ENCODE peak calls at places on chromosomes 1 and 21, in five cellular contexts. B is A549, Y is GM12878, L is HepG2, W is K562. M is an unnamed sample.

GRCh38 chr1:159122005-159122621 is 45.5 kb upstream of the AIM2 start:
- DNase-seq in B (no peak), Y (peak), L (no peak), W (no peak), M (no peak)

GRCh38 chr1:36481771-36482723 is 666 bp downstream of the CSF3R start:
- DNase-seq in B (no peak), Y (no peak), L (no peak), W (peak), M (no peak)

GRCh38 chr1:22490309-22490708 is 38.7 kb downstream of the ZBTB40 start:
- DNase-seq in B (no peak), Y (no peak), L (no peak), W (no peak), M (no peak)

GRCh38 chr1:20037877-20038276 is 32.1 kb upstream of the PLA2G5 start:
- DNase-seq in B (no peak), Y (peak), L (no peak), W (no peak), M (no peak)

GRCh38 chr1:86705633-86705985 is 1.2 kb downstream of the SH3GLB1 start:
- DNase-seq in B (no peak), Y (no peak), L (no peak), W (no peak), M (no peak)

GRCh38 chr1:15343729-15344128 is 66.0 kb upstream of the EFHD2 start:
- DNase-seq in B (no peak), Y (no peak), L (no peak), W (no peak), M (no peak)

GRCh38 chr21:42193131-42193671 is 25.7 kb upstream of the ABCG1 start:
- DNase-seq in B (no peak), Y (no peak), L (no peak), W (no peak), M (no peak)

GRCh38 chr1:6614953-6615785 is 1.6 kb downstream of the PHF13 start:
- DNase-seq in B (no peak), Y (no peak), L (no peak), W (no peak), M (no peak)

GRCh38 chr1:231919269-231919886 is 292.8 kb downstream of the DISC1 start:
- DNase-seq in B (no peak), Y (no peak), L (no peak), W (no peak), M (no peak)

GRCh38 chr1:86913399-86913895 is 479 bp downstream of the SELENOF start:
- DNase-seq in B (peak), Y (peak), L (peak), W (no peak), M (no peak)

GRCh38 chr1:26161408-26162219 is 2.7 kb downstream of the FAM110D start:
- DNase-seq in B (peak), Y (no peak), L (no peak), W (peak), M (no peak)

GRCh38 chr1:67791686-67792475 is 41.4 kb downstream of the GNG12 start:
- DNase-seq in B (peak), Y (no peak), L (no peak), W (no peak), M (no peak)

GRCh38 chr1:113876181-113876580 is 4.7 kb upstream of the PTPN22 start:
- DNase-seq in B (no peak), Y (no peak), L (no peak), W (no peak), M (no peak)

GRCh38 chr1:161190962-161191521 is 7.8 kb downstream of the ADAMTS4 start:
- DNase-seq in B (no peak), Y (no peak), L (no peak), W (no peak), M (no peak)

GRCh38 chr21:33998402-33998801 is 75.0 kb upstream of the MRPS6 start:
- DNase-seq in B (no peak), Y (no peak), L (no peak), W (no peak), M (no peak)

GRCh38 chr1:58774027-58774426 is 9.8 kb downstream of the JUN start:
- DNase-seq in B (no peak), Y (no peak), L (no peak), W (no peak), M (no peak)

GRCh38 chr1:178345821-178346220 is 150.9 kb downstream of the CLEC20A start:
- DNase-seq in B (no peak), Y (no peak), L (no peak), W (no peak), M (no peak)

GRCh38 chr1:223429313-223429731 is 36.1 kb downstream of the CCDC185 start:
- DNase-seq in B (no peak), Y (no peak), L (no peak), W (no peak), M (no peak)

GRCh38 chr1:42420911-42421585 is 34.8 kb downstream of the ZMYND12 start:
- DNase-seq in B (no peak), Y (no peak), L (no peak), W (no peak), M (no peak)

GRCh38 chr1:69258842-69259241 is 308.9 kb upstream of the LRRC7 start:
- DNase-seq in B (peak), Y (no peak), L (no peak), W (no peak), M (no peak)

GRCh38 chr1:70093250-70093975 is 112.0 kb downstream of the LRRC40 start:
- DNase-seq in B (no peak), Y (no peak), L (no peak), W (no peak), M (no peak)

GRCh38 chr1:226092955-226093354 is 30.4 kb downstream of the H3-3A start:
- DNase-seq in B (no peak), Y (no peak), L (no peak), W (no peak), M (no peak)

GRCh38 chr1:99590578-99591209 is 55.2 kb upstream of the PALMD start:
- DNase-seq in B (peak), Y (no peak), L (no peak), W (no peak), M (no peak)

GRCh38 chr1:114235956-114236355 is 82.3 kb upstream of the SYT6 start:
- DNase-seq in B (no peak), Y (no peak), L (no peak), W (no peak), M (no peak)

GRCh38 chr1:236893626-236894545 is 98.8 kb downstream of the MTR start:
- DNase-seq in B (no peak), Y (no peak), L (no peak), W (no peak), M (no peak)

GRCh38 chr1:200279810-200280411 is 129.9 kb downstream of the ZNF281 start:
- DNase-seq in B (peak), Y (no peak), L (peak), W (peak), M (peak)

GRCh38 chr1:206445116-206445515 is 25.2 kb upstream of the IKBKE start:
- DNase-seq in B (no peak), Y (no peak), L (no peak), W (no peak), M (no peak)

DNA sequence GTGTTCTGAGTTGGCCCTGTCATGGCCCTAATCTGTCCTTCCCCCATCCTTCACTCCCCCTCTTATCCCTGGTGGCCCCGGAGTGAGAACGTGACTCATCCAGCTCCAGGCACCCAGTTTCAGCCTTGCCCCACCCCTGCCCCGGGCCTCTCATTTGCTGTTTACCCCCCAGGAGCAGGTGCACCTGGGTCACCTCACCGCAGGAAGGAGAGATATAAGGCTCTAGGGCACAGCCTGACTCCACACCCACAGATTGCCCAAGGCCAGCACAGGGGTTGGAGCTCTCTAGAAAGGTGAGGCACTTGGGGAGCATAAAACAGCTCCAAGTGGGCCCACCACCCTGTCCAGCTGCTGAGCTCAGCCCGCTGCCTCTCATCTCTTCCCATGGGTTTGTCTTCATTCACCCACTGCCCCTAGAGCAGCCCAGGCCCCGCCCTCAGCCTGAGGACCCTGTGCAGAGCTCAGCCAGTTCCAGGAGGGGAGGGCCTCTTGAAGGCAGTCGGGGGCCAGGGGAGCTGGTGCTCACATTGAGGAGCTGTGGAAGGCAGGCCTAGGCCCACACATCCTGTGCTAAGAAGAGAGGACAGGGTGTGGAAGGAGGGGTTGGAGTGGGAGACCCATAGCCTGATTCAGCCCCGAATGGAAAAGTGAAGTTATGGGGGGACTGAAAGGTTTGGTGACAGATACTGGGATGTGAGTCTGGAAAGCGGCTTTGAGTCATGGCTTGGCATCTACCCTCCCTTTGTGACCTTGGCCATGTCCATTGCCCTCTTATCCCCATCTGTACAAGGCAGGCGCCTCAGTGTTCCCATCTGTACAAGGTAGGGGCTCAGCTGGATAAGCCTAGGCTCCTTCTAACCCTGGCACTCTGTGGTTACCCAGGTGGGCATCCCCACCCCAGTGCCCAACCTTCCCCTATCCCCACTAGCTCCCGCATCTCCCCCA is 16.1 kb upstream of the GPR37L1 start:
- DNase-seq in B (peak), Y (no peak), L (no peak), W (peak), M (peak)
- TF ChIP-seq CEBPB in B (peak), Y (no peak), L (no peak), W (no peak), M (no peak)

GRCh38 chr1:176501596-176501995 is 38.6 kb downstream of the PAPPA2 start:
- DNase-seq in B (no peak), Y (no peak), L (no peak), W (no peak), M (no peak)
- TF ChIP-seq REST in B (no peak), Y (no peak), L (no peak), W (no peak), M (no peak)

DNA sequence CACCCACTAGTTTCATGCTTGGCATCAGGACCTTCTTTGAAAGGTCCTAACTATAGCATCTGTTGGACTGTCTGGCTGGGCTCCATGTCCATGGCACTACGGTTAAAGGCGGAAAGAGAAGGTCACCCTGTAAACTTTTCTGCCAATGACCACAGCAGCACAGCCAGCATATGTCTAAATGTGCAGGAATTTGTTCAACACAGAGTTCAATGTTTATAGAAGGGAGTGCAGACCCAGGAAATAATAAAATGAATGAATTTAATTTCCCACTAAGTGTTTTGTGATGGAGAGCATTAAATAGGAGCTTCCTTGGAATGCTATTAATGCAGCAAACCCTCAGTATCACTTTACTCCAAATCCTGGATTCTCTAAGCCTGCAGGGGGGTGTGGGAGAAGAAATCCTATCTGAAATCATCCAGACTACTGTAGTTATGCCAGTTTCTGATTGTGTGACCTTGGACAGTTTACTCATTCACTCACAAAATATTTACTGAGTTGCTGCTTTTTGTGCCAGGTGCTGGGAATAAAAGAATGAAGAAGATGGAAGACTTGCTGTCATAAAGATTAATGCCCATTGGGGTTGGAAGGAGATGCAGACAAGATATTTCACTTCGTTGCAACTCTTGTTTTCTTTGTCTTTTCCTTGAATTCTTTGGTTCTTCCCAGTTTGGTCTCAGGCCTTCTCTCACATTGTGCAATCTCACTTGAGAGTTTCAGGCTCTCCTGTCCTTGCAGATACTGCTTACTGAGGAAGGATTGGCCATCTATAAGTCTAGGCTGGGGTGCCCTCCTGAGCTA is 195.0 kb downstream of the ROR1 start:
- DNase-seq in B (no peak), Y (no peak), L (no peak), W (no peak), M (no peak)
- TF ChIP-seq CEBPB in B (peak), Y (no peak), L (peak), W (no peak), M (no peak)

GRCh38 chr21:39441502-39442475 is 3.8 kb downstream of the LCA5L start:
- DNase-seq in B (peak), Y (no peak), L (peak), W (peak), M (peak)
- TF ChIP-seq REST in B (no peak), Y (no peak), L (no peak), W (no peak), M (no peak)

GRCh38 chr21:16211339-16212303 is 481.8 kb downstream of the USP25 start:
- DNase-seq in B (no peak), Y (no peak), L (no peak), W (no peak), M (no peak)
- TF ChIP-seq CEBPB in B (no peak), Y (no peak), L (no peak), W (no peak), M (no peak)

DNA sequence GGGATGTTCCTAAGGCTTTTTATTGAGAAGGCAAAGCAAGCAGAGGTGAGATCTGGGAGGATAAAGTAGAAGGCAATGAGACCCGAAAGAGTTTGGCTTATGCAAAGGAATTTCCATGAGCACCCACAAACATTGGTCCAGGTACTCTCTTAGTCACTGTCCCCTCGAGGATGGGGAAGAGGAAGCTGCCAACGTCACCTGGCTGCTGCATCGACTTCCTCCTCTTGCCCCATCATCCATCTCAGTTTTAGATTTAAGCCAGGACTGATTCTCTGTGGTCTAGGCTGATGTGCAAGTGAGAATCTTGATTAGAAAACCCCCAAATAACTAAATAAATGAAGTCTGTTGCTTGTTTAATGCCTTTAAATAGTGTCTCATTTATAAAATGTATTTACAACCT is 28.7 kb downstream of the RUNX1 start:
- DNase-seq in B (no peak), Y (no peak), L (no peak), W (no peak), M (no peak)
- TF ChIP-seq REST in B (no peak), Y (no peak), L (no peak), W (no peak), M (no peak)

DNA sequence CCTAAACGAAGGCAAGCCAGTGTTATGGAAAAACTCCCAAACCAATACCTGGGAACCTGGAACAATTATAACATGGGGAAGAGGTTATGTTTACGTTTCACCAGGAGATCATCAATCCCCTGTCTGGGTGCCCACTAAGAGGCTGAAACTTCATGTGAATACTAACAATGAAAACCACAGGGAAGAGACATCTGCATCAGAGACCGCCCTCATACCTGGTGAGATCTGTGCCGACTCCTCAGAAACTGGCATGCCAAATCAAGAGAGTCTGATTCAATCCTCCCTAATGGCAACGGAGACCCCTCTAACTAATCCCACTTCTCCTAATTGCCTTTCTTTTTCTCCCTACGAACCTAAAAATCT is 163.2 kb downstream of the IER5 start:
- DNase-seq in B (no peak), Y (no peak), L (no peak), W (no peak), M (no peak)
- TF ChIP-seq CEBPB in B (no peak), Y (no peak), L (no peak), W (no peak), M (no peak)